ENCODE peak calls at places on chromosomes 12 and 14, in ten cellular contexts. C, H, L, I, G, Y, K, D, P and M are unnamed samples.

GRCh38 chr12:90122716-90123115 is 414.1 kb upstream of the ATP2B1 start:
- DNase-seq in L (no peak), P (no peak), K (no peak), Y (no peak), D (no peak), I (no peak), H (no peak), G (no peak), C (no peak), M (no peak)

GRCh38 chr12:57722716-57723629 is 15.6 kb downstream of the AGAP2 start:
- DNase-seq in K (no peak), G (no peak), D (no peak), Y (no peak), P (no peak), L (no peak), C (no peak), H (no peak), I (no peak), M (no peak)

GRCh38 chr12:105855691-105856405 is 282.9 kb downstream of the NUAK1 start:
- DNase-seq in G (no peak), H (no peak), I (no peak), D (no peak), L (peak; percentile 44), Y (no peak), K (no peak), P (no peak), C (no peak), M (no peak)

GRCh38 chr12:119363490-119363889 is 29.0 kb downstream of the CCDC60 start:
- DNase-seq in I (no peak), P (no peak), D (no peak), Y (no peak), H (no peak), K (peak; percentile 5), C (no peak), G (no peak), L (no peak), M (no peak)

GRCh38 chr12:67279637-67280036 is 10.5 kb downstream of the CAND1 start:
- DNase-seq in Y (no peak), L (no peak), C (no peak), K (no peak), H (no peak), D (no peak), P (no peak), I (no peak), G (no peak), M (no peak)

GRCh38 chr12:56082967-56083366 is 3.0 kb downstream of the ERBB3 start:
- DNase-seq in H (no peak), L (no peak), P (peak; percentile 40), K (no peak), I (no peak), C (no peak), Y (no peak), G (no peak), D (no peak), M (no peak)

GRCh38 chr12:59093090-59093489 is 172.8 kb upstream of the LRIG3 start:
- DNase-seq in C (no peak), K (no peak), G (no peak), Y (no peak), H (no peak), P (no peak), I (no peak), D (no peak), L (no peak), M (no peak)

GRCh38 chr12:10362828-10363664 is 26.8 kb downstream of the KLRK1 start:
- DNase-seq in I (no peak), G (no peak), L (no peak), C (no peak), Y (no peak), P (no peak), K (no peak), H (no peak), D (no peak), M (no peak)

GRCh38 chr14:68402525-68403101 is 390.3 kb downstream of the ZFP36L1 start:
- DNase-seq in K (no peak), I (no peak), Y (no peak), H (no peak), C (no peak), G (no peak), L (no peak), D (no peak), P (no peak), M (no peak)

GRCh38 chr14:70139384-70139783 is 49.4 kb downstream of the SLC8A3 start:
- DNase-seq in P (no peak), L (no peak), Y (no peak), G (no peak), K (no peak), I (no peak), H (no peak), C (no peak), D (no peak), M (no peak)

GRCh38 chr14:60343571-60344071 is 94.6 kb downstream of the PPM1A start:
- DNase-seq in C (no peak), Y (no peak), G (no peak), P (no peak), I (no peak), K (no peak), H (no peak), L (no peak), D (no peak), M (no peak)

GRCh38 chr12:114275937-114276785 is 129.8 kb downstream of the TBX5 start:
- DNase-seq in I (no peak), D (no peak), P (no peak), K (no peak), L (no peak), C (no peak), G (no peak), Y (no peak), H (no peak), M (no peak)